ENCODE peak calls at places on chromosomes 4 and X, in six cellular contexts. E is RWPE1; A is HT1080; N is adipocyte; G is hippocampal formation; V is CD8-positive, alpha-beta memory T cell. O is an unnamed sample.

GRCh38 chrX:39613997-39614679 is 483.6 kb downstream of the BCOR start:
- DNase-seq in E (no peak), A (no peak), N (no peak), G (no peak), V (no peak), O (peak)

GRCh38 chr4:84091266-84091665 is 407.8 kb downstream of the NKX6-1 start:
- DNase-seq in E (no peak), A (no peak), N (no peak), G (no peak), V (no peak), O (no peak)

GRCh38 chr4:20196476-20196875 is 55.2 kb upstream of the SLIT2 start:
- DNase-seq in E (no peak), A (no peak), N (no peak), G (no peak), V (no peak), O (no peak)

GRCh38 chr4:77020017-77020416 is 55.8 kb downstream of the CCNI start:
- DNase-seq in E (no peak), A (no peak), N (no peak), G (no peak), V (no peak), O (no peak)

GRCh38 chrX:66163849-66164401 is at the start of gene HEPH:
- DNase-seq in E (no peak), A (peak), N (no peak), G (no peak), V (no peak), O (no peak)

GRCh38 chr4:34731045-34731444 is 1513.3 kb downstream of the ARAP2 start:
- DNase-seq in E (no peak), A (no peak), N (no peak), G (no peak), V (no peak), O (no peak)

GRCh38 chr4:155307731-155308277 is 69.0 kb downstream of the MAP9 start:
- DNase-seq in E (no peak), A (no peak), N (no peak), G (no peak), V (no peak), O (no peak)

GRCh38 chrX:34880656-34881055 is 61.9 kb upstream of the FAM47B start:
- DNase-seq in E (peak), A (peak), N (no peak), G (no peak), V (no peak), O (peak)

GRCh38 chr4:153764611-153765368 is 5.0 kb upstream of the RNF175 start:
- DNase-seq in E (no peak), A (no peak), N (peak), G (no peak), V (no peak), O (no peak)

GRCh38 chrX:16589826-16590225 is 60.1 kb upstream of the S100G start:
- DNase-seq in E (peak), A (no peak), N (no peak), G (no peak), V (no peak), O (no peak)

GRCh38 chr4:25002679-25003078 is 28.1 kb downstream of the LGI2 start:
- DNase-seq in E (no peak), A (peak), N (no peak), G (no peak), V (no peak), O (no peak)

GRCh38 chr4:116866116-116866515 is 219.3 kb downstream of the TRAM1L1 start:
- DNase-seq in E (no peak), A (peak), N (no peak), G (no peak), V (no peak), O (peak)

GRCh38 chr4:115334736-115335411 is 221.5 kb upstream of the NDST4 start:
- DNase-seq in E (no peak), A (no peak), N (no peak), G (no peak), V (no peak), O (no peak)

GRCh38 chr4:113823291-113823659 is 61.7 kb upstream of the CAMK2D start:
- DNase-seq in E (no peak), A (no peak), N (peak), G (no peak), V (no peak), O (peak)

GRCh38 chr4:119041951-119042560 is 93.6 kb upstream of the MYOZ2 start:
- DNase-seq in E (peak), A (peak), N (peak), G (peak), V (peak), O (peak)

GRCh38 chrX:24899391-24899790 is 116.4 kb downstream of the ARX start:
- DNase-seq in E (no peak), A (no peak), N (no peak), G (no peak), V (no peak), O (no peak)

GRCh38 chr4:6474053-6474568 is 1.7 kb upstream of the PPP2R2C start:
- DNase-seq in E (no peak), A (no peak), N (no peak), G (no peak), V (no peak), O (no peak)

GRCh38 chrX:40809210-40809609 is 73.9 kb upstream of the MED14 start:
- DNase-seq in E (no peak), A (peak), N (peak), G (no peak), V (no peak), O (peak)

GRCh38 chrX:49921109-49921508 is 1.3 kb upstream of the CLCN5 start:
- DNase-seq in E (no peak), A (no peak), N (no peak), G (no peak), V (no peak), O (no peak)

GRCh38 chrX:118181030-118181429 is 64.4 kb upstream of the KLHL13 start:
- DNase-seq in E (peak), A (peak), N (peak), G (no peak), V (no peak), O (peak)

GRCh38 chrX:120015145-120016067 is 62.1 kb downstream of the RHOXF2B start:
- DNase-seq in E (no peak), A (no peak), N (no peak), G (no peak), V (no peak), O (no peak)

GRCh38 chr4:6245246-6246169 is 24.1 kb upstream of the WFS1 start:
- DNase-seq in E (no peak), A (no peak), N (no peak), G (peak), V (no peak), O (no peak)

GRCh38 chr4:89298788-89299152 is 8.8 kb downstream of the GPRIN3 start:
- DNase-seq in E (no peak), A (peak), N (peak), G (no peak), V (no peak), O (peak)

GRCh38 chr4:10403633-10404445 is 53.4 kb downstream of the ZNF518B start:
- DNase-seq in E (peak), A (peak), N (peak), G (peak), V (no peak), O (peak)

GRCh38 chr4:73070072-73070385 is 513 bp upstream of the COX18 start:
- DNase-seq in E (no peak), A (no peak), N (no peak), G (no peak), V (no peak), O (no peak)

GRCh38 chrX:119228506-119229290 is 7.4 kb upstream of the PGRMC1 start:
- DNase-seq in E (peak), A (peak), N (peak), G (no peak), V (no peak), O (peak)

GRCh38 chr4:3352505-3352904 is 59.7 kb downstream of the RGS12 start:
- DNase-seq in E (no peak), A (no peak), N (no peak), G (no peak), V (no peak), O (no peak)

GRCh38 chr4:56698329-56698728 is 17.2 kb upstream of the HOPX start:
- DNase-seq in E (no peak), A (no peak), N (no peak), G (no peak), V (no peak), O (no peak)

GRCh38 chr4:2408401-2408958 is 10.0 kb downstream of the ZFYVE28 start:
- DNase-seq in E (peak), A (no peak), N (no peak), G (no peak), V (no peak), O (no peak)

GRCh38 chr4:113522433-113522832 is 239.1 kb downstream of the CAMK2D start:
- DNase-seq in E (no peak), A (no peak), N (no peak), G (no peak), V (no peak), O (no peak)

GRCh38 chr4:123811763-123812390 is 415.3 kb downstream of the SPRY1 start:
- DNase-seq in E (no peak), A (no peak), N (no peak), G (no peak), V (no peak), O (peak)

GRCh38 chr4:139085141-139085540 is 69.6 kb downstream of the NOCT start:
- DNase-seq in E (no peak), A (no peak), N (peak), G (no peak), V (no peak), O (peak)

GRCh38 chrX:68354869-68355628 is 78.2 kb downstream of the OPHN1 start:
- DNase-seq in E (no peak), A (peak), N (peak), G (no peak), V (no peak), O (no peak)